ENCODE peak calls at places on chromosomes 3 and 15, in four cellular contexts. J is mesothelial cell of epicardium, Y is AG08395, P is fibroblast of pulmonary artery. E is an unnamed sample.

GRCh38 chr15:26721231-26721630 is 51.6 kb downstream of the GABRB3 start:
- DNase-seq in J (no peak), Y (no peak), P (no peak), E (no peak)

GRCh38 chr15:22930782-22931484 is 49.2 kb downstream of the CYFIP1 start:
- DNase-seq in J (no peak), Y (peak), P (no peak), E (no peak)

GRCh38 chr15:93722165-93722564 is 509.2 kb upstream of the MCTP2 start:
- DNase-seq in J (no peak), Y (no peak), P (no peak), E (no peak)

GRCh38 chr3:57646723-57647122 is 46.2 kb downstream of the DENND6A start:
- DNase-seq in J (no peak), Y (peak), P (peak), E (no peak)

GRCh38 chr15:83700082-83700481 is 46.2 kb downstream of the ADAMTSL3 start:
- DNase-seq in J (no peak), Y (no peak), P (no peak), E (no peak)

GRCh38 chr3:127121850-127122249 is 71.1 kb upstream of the PRR23E start:
- DNase-seq in J (no peak), Y (no peak), P (no peak), E (no peak)

GRCh38 chr15:70880781-70881180 is 11.5 kb downstream of the THAP10 start:
- DNase-seq in J (no peak), Y (no peak), P (no peak), E (no peak)

GRCh38 chr3:61841111-61841845 is 279.9 kb downstream of the PTPRG start:
- DNase-seq in J (no peak), Y (no peak), P (peak), E (no peak)

GRCh38 chr3:172155880-172156279 is 116.5 kb downstream of the FNDC3B start:
- DNase-seq in J (no peak), Y (no peak), P (no peak), E (no peak)

GRCh38 chr15:60325905-60326304 is 71.9 kb downstream of the ANXA2 start:
- DNase-seq in J (no peak), Y (no peak), P (no peak), E (no peak)

GRCh38 chr3:127889461-127889863 is 25.6 kb upstream of the KBTBD12 start:
- DNase-seq in J (no peak), Y (no peak), P (peak), E (no peak)

GRCh38 chr15:70518201-70519003 is 245.0 kb downstream of the UACA start:
- DNase-seq in J (no peak), Y (no peak), P (no peak), E (peak)

GRCh38 chr3:116148881-116149530 is 296.3 kb downstream of the LSAMP start:
- DNase-seq in J (no peak), Y (peak), P (peak), E (no peak)

GRCh38 chr15:74610302-74610951 is 5.2 kb upstream of the CLK3 start:
- DNase-seq in J (no peak), Y (no peak), P (no peak), E (peak)

GRCh38 chr15:60964527-60964926 is 264.6 kb downstream of the RORA start:
- DNase-seq in J (no peak), Y (no peak), P (no peak), E (no peak)

GRCh38 chr3:126329927-126330725 is 27.1 kb downstream of the KLF15 start:
- DNase-seq in J (no peak), Y (no peak), P (no peak), E (peak)

GRCh38 chr3:162770556-162770955 is 1273.9 kb downstream of the OTOL1 start:
- DNase-seq in J (no peak), Y (no peak), P (peak), E (no peak)

GRCh38 chr3:81443948-81444347 is 317.5 kb downstream of the GBE1 start:
- DNase-seq in J (no peak), Y (peak), P (peak), E (no peak)

GRCh38 chr15:73930371-73930770 is 4.1 kb downstream of the LOXL1 start:
- DNase-seq in J (no peak), Y (peak), P (peak), E (no peak)

GRCh38 chr3:109098245-109098644 is 19.7 kb downstream of the MORC1 start:
- DNase-seq in J (no peak), Y (no peak), P (no peak), E (no peak)

GRCh38 chr3:32934150-32934742 is 17.2 kb upstream of the CCR4 start:
- DNase-seq in J (no peak), Y (no peak), P (peak), E (no peak)

GRCh38 chr3:64049832-64050231 is 26.5 kb upstream of the PSMD6 start:
- DNase-seq in J (no peak), Y (no peak), P (no peak), E (no peak)

GRCh38 chr15:80072285-80072684 is 12.8 kb downstream of the ZFAND6 start:
- DNase-seq in J (no peak), Y (peak), P (peak), E (no peak)

GRCh38 chr15:62588930-62589655 is 424.0 kb upstream of the C2CD4B start:
- DNase-seq in J (no peak), Y (peak), P (peak), E (no peak)

GRCh38 chr3:79111375-79112052 is 656.3 kb downstream of the ROBO1 start:
- DNase-seq in J (no peak), Y (peak), P (peak), E (no peak)

GRCh38 chr3:10259798-10260197 is 11.5 kb downstream of the TATDN2 start:
- DNase-seq in J (no peak), Y (no peak), P (no peak), E (no peak)

GRCh38 chr3:144162042-144162441 is 190.4 kb downstream of the DIPK2A start:
- DNase-seq in J (no peak), Y (no peak), P (peak), E (no peak)

GRCh38 chr15:73838795-73839565 is 34.4 kb upstream of the TBC1D21 start:
- DNase-seq in J (no peak), Y (peak), P (peak), E (no peak)

GRCh38 chr15:71653986-71654713 is 156.2 kb upstream of the NR2E3 start:
- DNase-seq in J (no peak), Y (no peak), P (no peak), E (no peak)

GRCh38 chr15:69025320-69025719 is 10.8 kb downstream of the NOX5 start:
- DNase-seq in J (no peak), Y (no peak), P (no peak), E (no peak)